ENCODE peak calls at places on chromosomes 7 and 10, in five cellular contexts. Z, U, A, Q and W are unnamed samples.

GRCh38 chr7:83021032-83021431 is 141.7 kb downstream of the PCLO start:
- DNase-seq in A (no peak), U (no peak), Q (no peak), Z (no peak), W (no peak)

GRCh38 chr7:77425151-77426051 is 9.3 kb upstream of the GSAP start:
- DNase-seq in U (no peak), Z (peak; percentile 73), A (peak; percentile 50), Q (no peak), W (no peak)

GRCh38 chr10:114837690-114838089 is 16.1 kb downstream of the FHIP2A start:
- DNase-seq in U (no peak), Q (no peak), A (no peak), Z (no peak), W (no peak)

GRCh38 chr10:14954934-14955333 is 1.0 kb upstream of the DCLRE1C start:
- DNase-seq in A (no peak), Q (no peak), Z (no peak), U (peak; percentile 47), W (no peak)

GRCh38 chr7:154746551-154746950 is 256.4 kb downstream of the PAXIP1 start:
- DNase-seq in U (no peak), Q (no peak), Z (no peak), A (no peak), W (no peak)

GRCh38 chr7:157574120-157574519 is 237.3 kb downstream of the DNAJB6 start:
- DNase-seq in Q (no peak), U (no peak), A (no peak), Z (no peak), W (no peak)

GRCh38 chr7:45349102-45349501 is 191.5 kb downstream of the RAMP3 start:
- DNase-seq in U (no peak), Z (no peak), Q (no peak), A (no peak), W (no peak)

GRCh38 chr10:72712136-72712535 is 20.2 kb downstream of the MCU start:
- DNase-seq in Q (no peak), Z (no peak), U (no peak), A (peak; percentile 72), W (no peak)

GRCh38 chr10:45058580-45058979 is 57.9 kb downstream of the ZNF22 start:
- DNase-seq in U (no peak), Z (no peak), Q (no peak), A (no peak), W (no peak)

GRCh38 chr10:43120948-43121290 is 17.3 kb upstream of the CSGALNACT2 start:
- DNase-seq in A (no peak), Q (no peak), U (peak; percentile 50), Z (peak; percentile 89), W (no peak)

GRCh38 chr10:71975891-71976725 is 11.9 kb downstream of the CHST3 start:
- DNase-seq in A (peak; percentile 73), Z (peak; percentile 95), Q (no peak), U (peak; percentile 86), W (no peak)

GRCh38 chr10:132609211-132609610 is 71.6 kb downstream of the INPP5A start:
- DNase-seq in U (no peak), A (no peak), Q (no peak), Z (peak; percentile 73), W (no peak)

GRCh38 chr7:80699030-80699638 is 60.7 kb downstream of the CD36 start:
- DNase-seq in U (no peak), Z (no peak), A (peak; percentile 77), Q (no peak), W (no peak)

GRCh38 chr7:142487124-142487523 is 229.3 kb upstream of the PRSS58 start:
- DNase-seq in Q (no peak), Z (no peak), A (no peak), U (no peak), W (no peak)

GRCh38 chr7:150406565-150407421 is 27.7 kb downstream of the ZNF775 start:
- DNase-seq in Q (peak; percentile 57), Z (peak; percentile 82), A (peak; percentile 20), U (peak; percentile 53), W (no peak)

GRCh38 chr10:70684374-70684773 is 12.1 kb downstream of the ADAMTS14 start:
- DNase-seq in A (no peak), Z (peak; percentile 38), U (no peak), Q (no peak), W (no peak)